ENCODE peak calls at places on chromosome 3, in ten cellular contexts. One of them, this sample, is unnamed. For H3K4me1, the result is how much of the 10 kb centered on the place peaks cover.

GRCh38 chr3:119255214-119255613 is 14.5 kb upstream of the B4GALT4 start:
- DNase-seq in neuronal stem cell: no peak
- DNase-seq in endothelial cell of umbilical vein: no peak
- DNase-seq in colonic mucosa: no peak
- DNase-seq in mesenchymal stem cell: no peak
- DNase-seq in PC-3: no peak
- DNase-seq in HepG2: no peak
- DNase-seq in fibroblast of lung: no peak
- DNase-seq in body of pancreas: no peak
- DNase-seq in breast epithelium: no peak
- DNase-seq in this sample: no peak

GRCh38 chr3:109532257-109533216 is 195.2 kb upstream of the DPPA4 start:
- DNase-seq in neuronal stem cell: peak
- DNase-seq in PC-3: peak
- DNase-seq in colonic mucosa: peak
- DNase-seq in fibroblast of lung: peak
- DNase-seq in breast epithelium: no peak
- DNase-seq in endothelial cell of umbilical vein: no peak
- DNase-seq in mesenchymal stem cell: peak
- DNase-seq in HepG2: peak
- DNase-seq in body of pancreas: peak
- DNase-seq in this sample: peak

GRCh38 chr3:4720316-4721075 is 227.3 kb downstream of the ITPR1 start:
- DNase-seq in body of pancreas: peak
- DNase-seq in endothelial cell of umbilical vein: peak
- DNase-seq in breast epithelium: peak
- DNase-seq in fibroblast of lung: peak
- DNase-seq in neuronal stem cell: no peak
- DNase-seq in mesenchymal stem cell: peak
- DNase-seq in colonic mucosa: peak
- DNase-seq in HepG2: peak
- DNase-seq in PC-3: peak
- DNase-seq in this sample: peak

GRCh38 chr3:126557761-126558160 is 971 bp downstream of the C3orf22 start:
- DNase-seq in neuronal stem cell: no peak
- DNase-seq in HepG2: no peak
- DNase-seq in fibroblast of lung: no peak
- DNase-seq in colonic mucosa: no peak
- DNase-seq in endothelial cell of umbilical vein: no peak
- DNase-seq in mesenchymal stem cell: no peak
- DNase-seq in body of pancreas: no peak
- DNase-seq in breast epithelium: no peak
- DNase-seq in PC-3: no peak
- DNase-seq in this sample: no peak

GRCh38 chr3:119969759-119970158 is 124.5 kb downstream of the GSK3B start:
- DNase-seq in fibroblast of lung: no peak
- DNase-seq in HepG2: no peak
- DNase-seq in colonic mucosa: no peak
- DNase-seq in body of pancreas: no peak
- DNase-seq in neuronal stem cell: no peak
- DNase-seq in endothelial cell of umbilical vein: no peak
- DNase-seq in breast epithelium: no peak
- DNase-seq in PC-3: no peak
- DNase-seq in mesenchymal stem cell: no peak
- DNase-seq in this sample: no peak

GRCh38 chr3:12294885-12295580 is 6.2 kb downstream of the PPARG start:
- DNase-seq in mesenchymal stem cell: peak
- DNase-seq in PC-3: peak
- DNase-seq in neuronal stem cell: no peak
- DNase-seq in body of pancreas: no peak
- DNase-seq in HepG2: no peak
- DNase-seq in colonic mucosa: no peak
- DNase-seq in endothelial cell of umbilical vein: no peak
- DNase-seq in breast epithelium: no peak
- DNase-seq in fibroblast of lung: peak
- DNase-seq in this sample: no peak

GRCh38 chr3:185846041-185846440 is 21.2 kb upstream of the IGF2BP2 start:
- DNase-seq in neuronal stem cell: no peak
- DNase-seq in endothelial cell of umbilical vein: no peak
- DNase-seq in HepG2: no peak
- DNase-seq in mesenchymal stem cell: no peak
- DNase-seq in fibroblast of lung: peak
- DNase-seq in colonic mucosa: no peak
- DNase-seq in breast epithelium: no peak
- DNase-seq in PC-3: no peak
- DNase-seq in body of pancreas: no peak
- DNase-seq in this sample: no peak

GRCh38 chr3:32421991-32422859 is 30.6 kb downstream of the CMTM7 start:
- DNase-seq in mesenchymal stem cell: peak
- DNase-seq in endothelial cell of umbilical vein: peak
- DNase-seq in PC-3: peak
- DNase-seq in colonic mucosa: peak
- DNase-seq in HepG2: no peak
- DNase-seq in breast epithelium: peak
- DNase-seq in fibroblast of lung: peak
- DNase-seq in body of pancreas: peak
- DNase-seq in neuronal stem cell: no peak
- DNase-seq in this sample: peak

GRCh38 chr3:170811515-170811914 is 58.5 kb downstream of the RPL22L1 start:
- DNase-seq in body of pancreas: no peak
- DNase-seq in endothelial cell of umbilical vein: peak
- DNase-seq in HepG2: no peak
- DNase-seq in fibroblast of lung: peak
- DNase-seq in PC-3: peak
- DNase-seq in breast epithelium: no peak
- DNase-seq in neuronal stem cell: no peak
- DNase-seq in mesenchymal stem cell: peak
- DNase-seq in colonic mucosa: no peak
- DNase-seq in this sample: no peak

GRCh38 chr3:170811928-170812591 is 57.9 kb downstream of the RPL22L1 start:
- DNase-seq in colonic mucosa: peak
- DNase-seq in fibroblast of lung: peak
- DNase-seq in PC-3: peak
- DNase-seq in endothelial cell of umbilical vein: peak
- DNase-seq in HepG2: peak
- DNase-seq in mesenchymal stem cell: peak
- DNase-seq in neuronal stem cell: peak
- DNase-seq in breast epithelium: peak
- DNase-seq in body of pancreas: peak
- DNase-seq in this sample: peak

GRCh38 chr3:170815340-170815739 is 54.7 kb downstream of the RPL22L1 start:
- DNase-seq in body of pancreas: peak
- DNase-seq in endothelial cell of umbilical vein: no peak
- DNase-seq in neuronal stem cell: no peak
- DNase-seq in breast epithelium: no peak
- DNase-seq in fibroblast of lung: no peak
- DNase-seq in PC-3: peak
- DNase-seq in colonic mucosa: peak
- DNase-seq in HepG2: peak
- DNase-seq in mesenchymal stem cell: no peak
- DNase-seq in this sample: no peak

GRCh38 chr3:170814822-170815221 is 55.2 kb downstream of the RPL22L1 start:
- DNase-seq in endothelial cell of umbilical vein: no peak
- DNase-seq in neuronal stem cell: no peak
- DNase-seq in mesenchymal stem cell: no peak
- DNase-seq in fibroblast of lung: no peak
- DNase-seq in breast epithelium: no peak
- DNase-seq in PC-3: no peak
- DNase-seq in HepG2: no peak
- DNase-seq in colonic mucosa: no peak
- DNase-seq in body of pancreas: no peak
- DNase-seq in this sample: no peak

DNA sequence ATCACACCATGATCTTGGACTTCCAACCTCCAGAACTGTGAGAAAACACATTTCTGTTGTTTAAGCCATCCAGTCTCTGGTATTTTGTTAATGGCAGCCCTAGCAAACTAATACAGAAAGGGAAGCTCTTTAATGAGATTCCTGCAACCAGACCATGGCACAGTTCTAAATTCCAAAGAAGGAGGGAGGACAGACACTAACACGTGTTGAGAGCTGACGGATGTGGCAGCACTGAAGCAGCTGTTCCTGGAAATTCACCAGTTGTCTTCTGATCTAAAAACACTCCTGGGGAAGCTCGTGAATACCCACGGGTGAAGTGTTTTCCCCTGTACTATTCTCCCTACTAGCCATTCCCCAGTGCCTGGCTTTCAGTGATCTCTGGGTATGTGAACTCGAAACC is 56.7 kb downstream of the RPL22L1 start:
- DNase-seq in HepG2: no peak
- DNase-seq in fibroblast of lung: no peak
- DNase-seq in body of pancreas: no peak
- DNase-seq in breast epithelium: no peak
- DNase-seq in PC-3: no peak
- DNase-seq in mesenchymal stem cell: no peak
- DNase-seq in colonic mucosa: no peak
- DNase-seq in endothelial cell of umbilical vein: no peak
- DNase-seq in neuronal stem cell: no peak
- DNase-seq in this sample: no peak
- H3K4me1 ChIP-seq in HepG2: under half
- H3K4me1 ChIP-seq in fibroblast of lung: under half
- H3K4me1 ChIP-seq in body of pancreas: under half
- H3K4me1 ChIP-seq in breast epithelium: under half
- H3K4me1 ChIP-seq in PC-3: half or more
- H3K4me1 ChIP-seq in mesenchymal stem cell: under half
- H3K4me1 ChIP-seq in colonic mucosa: under half
- H3K4me1 ChIP-seq in endothelial cell of umbilical vein: under half
- H3K4me1 ChIP-seq in neuronal stem cell: under half
- H3K4me1 ChIP-seq in this sample: under half

DNA sequence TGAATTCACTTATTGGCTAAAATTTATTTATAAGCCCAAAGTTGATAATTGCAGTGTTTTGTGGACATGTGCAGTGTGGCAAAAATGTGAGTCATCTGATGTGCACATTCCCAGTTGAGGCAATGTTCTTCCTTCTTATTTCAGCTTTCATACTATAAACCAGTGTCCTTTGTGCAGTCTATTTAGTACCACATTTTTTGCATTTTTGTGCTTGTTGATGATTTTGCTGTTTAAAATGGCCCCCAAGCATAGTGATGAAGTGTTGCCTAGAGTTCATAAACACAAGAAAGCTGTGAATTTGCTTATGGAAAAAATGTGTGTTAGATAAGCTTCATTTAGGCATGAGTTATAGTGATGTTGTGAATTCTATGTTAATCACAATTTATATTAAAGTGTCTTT is 19.4 kb upstream of the IL20RB start:
- DNase-seq in endothelial cell of umbilical vein: no peak
- DNase-seq in colonic mucosa: no peak
- DNase-seq in HepG2: no peak
- DNase-seq in breast epithelium: no peak
- DNase-seq in mesenchymal stem cell: peak
- DNase-seq in fibroblast of lung: peak
- DNase-seq in neuronal stem cell: no peak
- DNase-seq in PC-3: peak
- DNase-seq in body of pancreas: no peak
- DNase-seq in this sample: no peak
- H3K4me1 ChIP-seq in endothelial cell of umbilical vein: under half
- H3K4me1 ChIP-seq in colonic mucosa: under half
- H3K4me1 ChIP-seq in HepG2: under half
- H3K4me1 ChIP-seq in breast epithelium: under half
- H3K4me1 ChIP-seq in mesenchymal stem cell: under half
- H3K4me1 ChIP-seq in fibroblast of lung: under half
- H3K4me1 ChIP-seq in neuronal stem cell: under half
- H3K4me1 ChIP-seq in PC-3: under half
- H3K4me1 ChIP-seq in body of pancreas: under half
- H3K4me1 ChIP-seq in this sample: under half

GRCh38 chr3:158717576-158717975 is 14.7 kb downstream of the RARRES1 start:
- DNase-seq in body of pancreas: no peak
- DNase-seq in colonic mucosa: no peak
- DNase-seq in endothelial cell of umbilical vein: no peak
- DNase-seq in fibroblast of lung: no peak
- DNase-seq in breast epithelium: no peak
- DNase-seq in PC-3: no peak
- DNase-seq in neuronal stem cell: no peak
- DNase-seq in HepG2: no peak
- DNase-seq in mesenchymal stem cell: no peak
- DNase-seq in this sample: peak

GRCh38 chr3:158725348-158725966 is 6.8 kb downstream of the RARRES1 start:
- DNase-seq in breast epithelium: peak
- DNase-seq in HepG2: peak
- DNase-seq in body of pancreas: no peak
- DNase-seq in fibroblast of lung: peak
- DNase-seq in neuronal stem cell: no peak
- DNase-seq in colonic mucosa: peak
- DNase-seq in endothelial cell of umbilical vein: peak
- DNase-seq in mesenchymal stem cell: peak
- DNase-seq in PC-3: peak
- DNase-seq in this sample: peak

GRCh38 chr3:158718490-158719170 is 13.6 kb downstream of the RARRES1 start:
- DNase-seq in endothelial cell of umbilical vein: peak
- DNase-seq in neuronal stem cell: no peak
- DNase-seq in HepG2: no peak
- DNase-seq in PC-3: peak
- DNase-seq in breast epithelium: no peak
- DNase-seq in body of pancreas: no peak
- DNase-seq in fibroblast of lung: peak
- DNase-seq in mesenchymal stem cell: peak
- DNase-seq in colonic mucosa: peak
- DNase-seq in this sample: no peak

GRCh38 chr3:158723991-158724390 is 8.3 kb downstream of the RARRES1 start:
- DNase-seq in breast epithelium: no peak
- DNase-seq in mesenchymal stem cell: no peak
- DNase-seq in neuronal stem cell: no peak
- DNase-seq in HepG2: no peak
- DNase-seq in body of pancreas: no peak
- DNase-seq in fibroblast of lung: no peak
- DNase-seq in PC-3: no peak
- DNase-seq in endothelial cell of umbilical vein: no peak
- DNase-seq in colonic mucosa: peak
- DNase-seq in this sample: no peak

DNA sequence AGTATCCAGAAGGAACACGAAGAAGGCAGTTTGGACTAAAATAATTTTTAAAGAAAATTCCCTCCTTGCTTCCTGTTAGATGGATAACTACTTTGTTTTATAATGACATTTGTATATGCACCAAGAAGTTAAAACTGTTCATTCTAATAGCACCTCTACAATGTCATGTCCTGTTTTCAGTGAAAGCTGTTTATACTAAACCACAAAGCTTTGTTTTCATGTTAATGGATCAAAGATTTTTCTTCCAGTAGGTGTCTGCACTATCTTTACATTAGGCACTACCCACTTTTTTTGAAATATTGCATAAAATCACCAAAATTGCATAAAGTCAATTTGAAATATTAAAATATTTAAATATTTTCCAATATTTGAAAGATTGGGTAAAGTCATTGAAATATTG is 10.1 kb downstream of the RARRES1 start:
- DNase-seq in body of pancreas: no peak
- DNase-seq in PC-3: no peak
- DNase-seq in mesenchymal stem cell: no peak
- DNase-seq in colonic mucosa: no peak
- DNase-seq in breast epithelium: no peak
- DNase-seq in HepG2: no peak
- DNase-seq in neuronal stem cell: no peak
- DNase-seq in fibroblast of lung: no peak
- DNase-seq in endothelial cell of umbilical vein: no peak
- DNase-seq in this sample: no peak
- H3K4me1 ChIP-seq in body of pancreas: under half
- H3K4me1 ChIP-seq in PC-3: half or more
- H3K4me1 ChIP-seq in mesenchymal stem cell: under half
- H3K4me1 ChIP-seq in colonic mucosa: under half
- H3K4me1 ChIP-seq in breast epithelium: under half
- H3K4me1 ChIP-seq in HepG2: under half
- H3K4me1 ChIP-seq in neuronal stem cell: under half
- H3K4me1 ChIP-seq in fibroblast of lung: under half
- H3K4me1 ChIP-seq in endothelial cell of umbilical vein: under half
- H3K4me1 ChIP-seq in this sample: under half

GRCh38 chr3:14457481-14457880 is 55.1 kb downstream of the SLC6A6 start:
- DNase-seq in endothelial cell of umbilical vein: no peak
- DNase-seq in mesenchymal stem cell: no peak
- DNase-seq in breast epithelium: no peak
- DNase-seq in PC-3: no peak
- DNase-seq in body of pancreas: no peak
- DNase-seq in neuronal stem cell: no peak
- DNase-seq in colonic mucosa: no peak
- DNase-seq in fibroblast of lung: no peak
- DNase-seq in HepG2: no peak
- DNase-seq in this sample: no peak

GRCh38 chr3:14454644-14455310 is 52.4 kb downstream of the SLC6A6 start:
- DNase-seq in mesenchymal stem cell: no peak
- DNase-seq in body of pancreas: no peak
- DNase-seq in colonic mucosa: no peak
- DNase-seq in endothelial cell of umbilical vein: no peak
- DNase-seq in fibroblast of lung: no peak
- DNase-seq in neuronal stem cell: no peak
- DNase-seq in PC-3: no peak
- DNase-seq in HepG2: no peak
- DNase-seq in breast epithelium: no peak
- DNase-seq in this sample: no peak

GRCh38 chr3:14453841-14454630 is 51.6 kb downstream of the SLC6A6 start:
- DNase-seq in neuronal stem cell: no peak
- DNase-seq in body of pancreas: no peak
- DNase-seq in endothelial cell of umbilical vein: no peak
- DNase-seq in HepG2: no peak
- DNase-seq in colonic mucosa: no peak
- DNase-seq in mesenchymal stem cell: no peak
- DNase-seq in breast epithelium: no peak
- DNase-seq in PC-3: no peak
- DNase-seq in fibroblast of lung: no peak
- DNase-seq in this sample: no peak

GRCh38 chr3:14456794-14457193 is 54.4 kb downstream of the SLC6A6 start:
- DNase-seq in fibroblast of lung: no peak
- DNase-seq in mesenchymal stem cell: no peak
- DNase-seq in colonic mucosa: no peak
- DNase-seq in body of pancreas: no peak
- DNase-seq in HepG2: no peak
- DNase-seq in neuronal stem cell: no peak
- DNase-seq in endothelial cell of umbilical vein: no peak
- DNase-seq in breast epithelium: no peak
- DNase-seq in PC-3: no peak
- DNase-seq in this sample: no peak

DNA sequence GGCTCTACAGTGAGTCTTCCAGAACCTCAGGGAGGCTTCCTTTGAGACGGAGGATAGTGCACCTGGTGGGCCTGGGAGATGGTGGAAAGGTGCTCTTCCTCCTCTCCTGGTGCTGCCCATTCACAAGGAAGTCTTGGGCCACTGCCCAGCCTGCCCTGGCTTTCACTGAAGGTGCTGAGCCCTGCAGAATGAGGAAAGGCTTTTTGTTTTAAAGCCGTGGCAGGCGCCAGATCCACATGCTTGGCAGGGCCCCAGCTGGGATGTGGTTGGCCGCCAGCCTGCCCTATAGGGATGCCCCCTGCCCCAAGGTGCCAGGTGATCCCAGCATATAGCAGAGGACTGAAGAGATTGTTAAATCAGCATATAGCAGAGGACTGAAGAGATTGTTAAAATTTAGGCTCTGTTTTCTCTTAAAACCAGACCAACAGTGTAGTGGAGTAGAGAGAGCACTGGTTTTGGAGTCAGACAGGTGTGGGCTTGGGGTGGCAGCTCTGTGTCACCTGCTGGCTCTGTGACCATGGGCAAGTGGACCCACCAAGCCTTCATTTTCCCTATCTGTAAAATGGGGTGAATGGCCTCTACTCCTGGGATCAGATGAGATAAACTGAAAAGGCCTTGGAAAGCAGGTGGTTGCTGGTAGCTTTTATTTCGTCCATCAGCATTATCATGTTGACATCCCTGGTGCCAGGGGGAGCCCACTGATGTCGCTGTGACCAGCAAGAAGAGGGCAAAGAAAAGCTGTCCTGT is 53.3 kb downstream of the SLC6A6 start:
- DNase-seq in endothelial cell of umbilical vein: no peak
- DNase-seq in mesenchymal stem cell: no peak
- DNase-seq in body of pancreas: peak
- DNase-seq in PC-3: no peak
- DNase-seq in colonic mucosa: no peak
- DNase-seq in fibroblast of lung: no peak
- DNase-seq in breast epithelium: peak
- DNase-seq in HepG2: no peak
- DNase-seq in neuronal stem cell: no peak
- DNase-seq in this sample: no peak
- H3K4me1 ChIP-seq in endothelial cell of umbilical vein: half or more
- H3K4me1 ChIP-seq in mesenchymal stem cell: half or more
- H3K4me1 ChIP-seq in body of pancreas: half or more
- H3K4me1 ChIP-seq in PC-3: under half
- H3K4me1 ChIP-seq in colonic mucosa: under half
- H3K4me1 ChIP-seq in fibroblast of lung: under half
- H3K4me1 ChIP-seq in breast epithelium: under half
- H3K4me1 ChIP-seq in HepG2: under half
- H3K4me1 ChIP-seq in neuronal stem cell: under half
- H3K4me1 ChIP-seq in this sample: under half